ENCODE peak calls at places on chromosomes 13 and 19, in six cellular contexts. One of them, this sample, is unnamed.

GRCh38 chr13:73189766-73190165 is 131.0 kb downstream of the KLF5 start:
- DNase-seq in H9: no peak
- DNase-seq in IMR-90: no peak
- DNase-seq in trophoblast cell: no peak
- DNase-seq in neuronal stem cell: no peak
- DNase-seq in H1: no peak
- DNase-seq in this sample: no peak

GRCh38 chr13:64925284-64925683 is 2304.9 kb downstream of the PCDH9 start:
- DNase-seq in IMR-90: peak
- DNase-seq in neuronal stem cell: peak
- DNase-seq in trophoblast cell: no peak
- DNase-seq in H1: peak
- DNase-seq in H9: peak
- DNase-seq in this sample: peak

GRCh38 chr19:32091196-32091595 is 254.2 kb upstream of the ZNF507 start:
- DNase-seq in IMR-90: no peak
- DNase-seq in H9: no peak
- DNase-seq in H1: no peak
- DNase-seq in neuronal stem cell: no peak
- DNase-seq in trophoblast cell: no peak
- DNase-seq in this sample: peak

GRCh38 chr13:24680258-24680920 is at the start of gene ATP12A:
- DNase-seq in IMR-90: no peak
- DNase-seq in neuronal stem cell: peak
- DNase-seq in H9: peak
- DNase-seq in H1: peak
- DNase-seq in trophoblast cell: no peak
- DNase-seq in this sample: no peak

GRCh38 chr19:10519421-10519820 is 2.2 kb upstream of the S1PR5 start:
- DNase-seq in trophoblast cell: no peak
- DNase-seq in neuronal stem cell: no peak
- DNase-seq in IMR-90: no peak
- DNase-seq in H1: no peak
- DNase-seq in H9: no peak
- DNase-seq in this sample: no peak

GRCh38 chr13:99686157-99686572 is 184.9 kb downstream of the TM9SF2 start:
- DNase-seq in H1: peak
- DNase-seq in H9: peak
- DNase-seq in neuronal stem cell: no peak
- DNase-seq in IMR-90: peak
- DNase-seq in trophoblast cell: peak
- DNase-seq in this sample: peak

GRCh38 chr13:100673831-100674362 is 698 bp downstream of the TMTC4 start:
- DNase-seq in IMR-90: peak
- DNase-seq in trophoblast cell: peak
- DNase-seq in H1: no peak
- DNase-seq in neuronal stem cell: peak
- DNase-seq in H9: no peak
- DNase-seq in this sample: peak

GRCh38 chr13:25046274-25046984 is 49.5 kb upstream of the PABPC3 start:
- DNase-seq in IMR-90: no peak
- DNase-seq in H1: no peak
- DNase-seq in neuronal stem cell: no peak
- DNase-seq in H9: peak
- DNase-seq in trophoblast cell: no peak
- DNase-seq in this sample: peak

GRCh38 chr13:63184693-63185092 is 1769.0 kb upstream of the PCDH20 start:
- DNase-seq in IMR-90: peak
- DNase-seq in neuronal stem cell: peak
- DNase-seq in trophoblast cell: peak
- DNase-seq in H9: peak
- DNase-seq in H1: peak
- DNase-seq in this sample: peak

GRCh38 chr13:23714672-23715071 is 144.5 kb downstream of the TNFRSF19 start:
- DNase-seq in neuronal stem cell: no peak
- DNase-seq in IMR-90: no peak
- DNase-seq in H1: no peak
- DNase-seq in H9: no peak
- DNase-seq in trophoblast cell: no peak
- DNase-seq in this sample: no peak

GRCh38 chr19:30717381-30717780 is 345.2 kb downstream of the ZNF536 start:
- DNase-seq in H1: no peak
- DNase-seq in IMR-90: no peak
- DNase-seq in neuronal stem cell: no peak
- DNase-seq in trophoblast cell: no peak
- DNase-seq in H9: no peak
- DNase-seq in this sample: no peak

GRCh38 chr19:46015080-46015960 is 7.5 kb downstream of the PGLYRP1 start:
- DNase-seq in H9: peak
- DNase-seq in trophoblast cell: no peak
- DNase-seq in IMR-90: no peak
- DNase-seq in H1: peak
- DNase-seq in neuronal stem cell: peak
- DNase-seq in this sample: peak

DNA sequence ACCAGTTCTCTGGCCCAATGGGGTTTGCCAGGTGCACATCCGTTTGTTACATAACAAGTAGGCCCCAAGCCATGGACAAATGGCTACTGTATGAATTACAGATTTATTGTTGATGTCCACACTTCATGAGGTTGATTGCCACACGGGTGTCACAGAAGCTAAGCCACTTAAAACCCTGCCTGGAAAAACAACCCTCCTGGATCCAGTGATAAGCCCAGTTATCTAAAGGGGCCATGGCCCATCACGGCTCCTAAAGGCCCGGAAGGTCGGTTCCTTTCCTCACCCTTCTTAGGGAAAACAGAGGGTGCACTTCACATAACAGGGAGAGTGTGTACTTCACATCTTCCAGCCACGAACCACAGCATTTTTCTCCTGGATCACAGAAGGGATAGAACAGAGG is 4.1 kb downstream of the TMEM272 start:
- DNase-seq in IMR-90: no peak
- DNase-seq in H9: peak
- DNase-seq in H1: no peak
- DNase-seq in neuronal stem cell: no peak
- DNase-seq in trophoblast cell: no peak
- DNase-seq in this sample: no peak
- H3K14ac ChIP-seq in IMR-90: no peak
- H3K14ac ChIP-seq in H9: no peak
- H3K14ac ChIP-seq in H1: no peak
- H3K14ac ChIP-seq in neuronal stem cell: no peak
- H3K14ac ChIP-seq in trophoblast cell: no peak
- H3K14ac ChIP-seq in this sample: no peak

DNA sequence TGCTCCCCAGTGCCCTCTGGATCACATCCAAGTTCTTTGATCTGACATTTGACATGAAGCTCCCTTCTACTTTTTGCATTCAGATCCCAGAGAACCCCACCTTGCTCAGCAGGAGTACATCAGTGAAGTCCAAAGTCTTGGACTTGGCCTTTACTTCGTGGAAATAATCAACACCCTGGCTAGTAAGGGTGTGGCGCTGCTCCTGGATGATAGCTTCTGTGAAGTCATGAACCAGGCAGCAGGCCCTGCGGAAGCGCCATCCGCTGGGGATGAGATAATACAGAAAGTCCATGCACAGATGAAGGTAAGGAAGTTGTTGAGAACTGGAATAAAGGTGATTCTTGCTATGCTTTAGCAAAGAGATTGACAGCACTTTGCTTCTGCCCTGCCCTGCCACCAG is 43.2 kb downstream of the OR10H4 start:
- DNase-seq in neuronal stem cell: no peak
- DNase-seq in H9: no peak
- DNase-seq in trophoblast cell: no peak
- DNase-seq in H1: no peak
- DNase-seq in IMR-90: no peak
- DNase-seq in this sample: no peak
- H3K14ac ChIP-seq in neuronal stem cell: no peak
- H3K14ac ChIP-seq in H9: no peak
- H3K14ac ChIP-seq in trophoblast cell: no peak
- H3K14ac ChIP-seq in H1: no peak
- H3K14ac ChIP-seq in IMR-90: no peak
- H3K14ac ChIP-seq in this sample: no peak

DNA sequence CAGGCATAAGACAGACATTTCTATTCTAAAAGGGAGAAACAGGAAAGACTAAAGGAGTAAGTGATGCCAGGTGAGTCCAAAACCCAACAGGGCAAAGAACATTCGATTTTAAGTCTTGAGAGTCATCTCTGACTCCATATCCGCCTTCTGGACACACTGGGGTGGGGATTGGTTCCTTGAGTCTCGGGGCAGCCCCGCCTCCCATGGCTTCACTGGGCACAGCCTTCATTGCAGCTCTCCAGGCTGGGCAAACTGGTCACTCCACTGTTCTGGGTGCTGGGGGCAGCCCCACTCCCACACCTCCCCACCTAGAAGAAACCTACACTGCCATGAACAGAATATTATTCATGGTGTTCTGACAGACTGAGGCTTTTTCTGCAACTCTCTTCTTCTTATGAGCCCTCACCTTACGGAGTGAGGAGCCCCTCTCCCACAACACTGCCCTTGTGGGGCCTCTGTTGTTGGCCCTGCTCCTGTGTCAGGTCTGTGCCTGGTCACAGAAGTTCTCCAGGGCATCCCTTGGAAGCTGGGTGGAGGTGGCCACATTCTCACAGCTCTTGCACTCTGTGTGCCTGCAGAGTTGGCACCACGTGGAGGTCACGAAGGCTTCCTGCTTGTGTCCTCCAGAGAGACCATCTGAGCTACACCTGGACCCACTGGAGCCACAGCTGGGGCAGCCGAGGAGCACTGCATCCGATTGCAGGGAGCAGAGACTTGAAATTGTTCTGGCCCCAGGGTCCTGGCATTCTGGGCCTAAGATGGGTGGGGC is 95.4 kb downstream of the COL4A2 start:
- DNase-seq in H1: no peak
- DNase-seq in neuronal stem cell: no peak
- DNase-seq in IMR-90: no peak
- DNase-seq in trophoblast cell: no peak
- DNase-seq in H9: no peak
- DNase-seq in this sample: no peak
- H3K14ac ChIP-seq in H1: no peak
- H3K14ac ChIP-seq in neuronal stem cell: no peak
- H3K14ac ChIP-seq in IMR-90: peak
- H3K14ac ChIP-seq in trophoblast cell: peak
- H3K14ac ChIP-seq in H9: no peak
- H3K14ac ChIP-seq in this sample: peak

GRCh38 chr13:91632071-91632470 is 233.7 kb downstream of the GPC5 start:
- DNase-seq in H9: no peak
- DNase-seq in H1: no peak
- DNase-seq in trophoblast cell: no peak
- DNase-seq in neuronal stem cell: no peak
- DNase-seq in IMR-90: peak
- DNase-seq in this sample: no peak
- H3K14ac ChIP-seq in H9: no peak
- H3K14ac ChIP-seq in H1: no peak
- H3K14ac ChIP-seq in trophoblast cell: no peak
- H3K14ac ChIP-seq in neuronal stem cell: no peak
- H3K14ac ChIP-seq in IMR-90: no peak
- H3K14ac ChIP-seq in this sample: no peak

GRCh38 chr13:110164706-110165105 is 142.3 kb downstream of the COL4A1 start:
- DNase-seq in neuronal stem cell: no peak
- DNase-seq in trophoblast cell: no peak
- DNase-seq in IMR-90: no peak
- DNase-seq in H1: no peak
- DNase-seq in H9: no peak
- DNase-seq in this sample: no peak

GRCh38 chr13:110166598-110166997 is 140.4 kb downstream of the COL4A1 start:
- DNase-seq in IMR-90: peak
- DNase-seq in H1: no peak
- DNase-seq in neuronal stem cell: no peak
- DNase-seq in H9: peak
- DNase-seq in trophoblast cell: no peak
- DNase-seq in this sample: no peak

GRCh38 chr13:110173247-110173818 is 133.6 kb downstream of the COL4A1 start:
- DNase-seq in H1: no peak
- DNase-seq in neuronal stem cell: no peak
- DNase-seq in H9: no peak
- DNase-seq in trophoblast cell: no peak
- DNase-seq in IMR-90: peak
- DNase-seq in this sample: peak

GRCh38 chr13:110170020-110170790 is 136.8 kb downstream of the COL4A1 start:
- DNase-seq in trophoblast cell: no peak
- DNase-seq in H1: no peak
- DNase-seq in neuronal stem cell: no peak
- DNase-seq in H9: no peak
- DNase-seq in IMR-90: no peak
- DNase-seq in this sample: no peak

GRCh38 chr13:110168999-110169933 is 137.7 kb downstream of the COL4A1 start:
- DNase-seq in trophoblast cell: no peak
- DNase-seq in H1: no peak
- DNase-seq in IMR-90: no peak
- DNase-seq in H9: no peak
- DNase-seq in neuronal stem cell: no peak
- DNase-seq in this sample: no peak
- H3K14ac ChIP-seq in trophoblast cell: no peak
- H3K14ac ChIP-seq in H1: no peak
- H3K14ac ChIP-seq in IMR-90: no peak
- H3K14ac ChIP-seq in H9: no peak
- H3K14ac ChIP-seq in neuronal stem cell: no peak
- H3K14ac ChIP-seq in this sample: no peak

This sample was measured in mesenchymal stem cell.